ENCODE peak calls at places on chromosomes 2 and 18, in seven cellular contexts. One of them, this sample, is unnamed. For H3K4me1, the result is how much of the 10 kb centered on the place peaks cover.

GRCh38 chr2:169613876-169614275 is 29.7 kb downstream of the PPIG start:
- DNase-seq in tibial nerve: no peak
- DNase-seq in PC-3: no peak
- DNase-seq in upper lobe of left lung: no peak
- DNase-seq in ovary: no peak
- DNase-seq in psoas muscle: no peak
- DNase-seq in SK-N-SH: no peak
- DNase-seq in this sample: no peak

GRCh38 chr2:72153026-72153791 is 5.5 kb upstream of the CYP26B1 start:
- DNase-seq in tibial nerve: peak
- DNase-seq in upper lobe of left lung: no peak
- DNase-seq in ovary: no peak
- DNase-seq in psoas muscle: no peak
- DNase-seq in PC-3: no peak
- DNase-seq in SK-N-SH: peak
- DNase-seq in this sample: no peak

GRCh38 chr18:67597759-67598158 is 81.2 kb upstream of the DSEL start:
- DNase-seq in upper lobe of left lung: no peak
- DNase-seq in SK-N-SH: no peak
- DNase-seq in tibial nerve: no peak
- DNase-seq in psoas muscle: no peak
- DNase-seq in ovary: no peak
- DNase-seq in PC-3: peak
- DNase-seq in this sample: no peak

GRCh38 chr18:36157441-36157840 is 27.7 kb downstream of the ELP2 start:
- DNase-seq in upper lobe of left lung: no peak
- DNase-seq in PC-3: no peak
- DNase-seq in ovary: no peak
- DNase-seq in psoas muscle: no peak
- DNase-seq in tibial nerve: no peak
- DNase-seq in SK-N-SH: no peak
- DNase-seq in this sample: no peak

GRCh38 chr18:67876866-67877265 is 360.3 kb upstream of the DSEL start:
- DNase-seq in SK-N-SH: no peak
- DNase-seq in upper lobe of left lung: no peak
- DNase-seq in tibial nerve: no peak
- DNase-seq in psoas muscle: no peak
- DNase-seq in ovary: no peak
- DNase-seq in PC-3: no peak
- DNase-seq in this sample: no peak

GRCh38 chr2:229952256-229952835 is 30.0 kb downstream of the FBXO36 start:
- DNase-seq in PC-3: no peak
- DNase-seq in SK-N-SH: no peak
- DNase-seq in psoas muscle: no peak
- DNase-seq in upper lobe of left lung: no peak
- DNase-seq in tibial nerve: no peak
- DNase-seq in ovary: no peak
- DNase-seq in this sample: no peak

GRCh38 chr18:9965711-9966624 is 52.2 kb downstream of the VAPA start:
- DNase-seq in upper lobe of left lung: no peak
- DNase-seq in psoas muscle: no peak
- DNase-seq in SK-N-SH: no peak
- DNase-seq in tibial nerve: no peak
- DNase-seq in ovary: no peak
- DNase-seq in PC-3: no peak
- DNase-seq in this sample: no peak

GRCh38 chr2:102294802-102295489 is 16.4 kb upstream of the IL1RL1 start:
- DNase-seq in ovary: no peak
- DNase-seq in SK-N-SH: no peak
- DNase-seq in tibial nerve: no peak
- DNase-seq in PC-3: peak
- DNase-seq in psoas muscle: no peak
- DNase-seq in upper lobe of left lung: no peak
- DNase-seq in this sample: no peak

GRCh38 chr2:127810637-127811396 is at the start of gene WDR33:
- DNase-seq in tibial nerve: peak
- DNase-seq in psoas muscle: peak
- DNase-seq in PC-3: peak
- DNase-seq in SK-N-SH: peak
- DNase-seq in upper lobe of left lung: peak
- DNase-seq in ovary: peak
- DNase-seq in this sample: peak

GRCh38 chr2:235560345-235560744 is 66.5 kb downstream of the AGAP1 start:
- DNase-seq in tibial nerve: no peak
- DNase-seq in psoas muscle: no peak
- DNase-seq in ovary: no peak
- DNase-seq in PC-3: no peak
- DNase-seq in SK-N-SH: no peak
- DNase-seq in upper lobe of left lung: no peak
- DNase-seq in this sample: no peak

GRCh38 chr2:239913632-239914417 is 111.3 kb downstream of the NDUFA10 start:
- DNase-seq in SK-N-SH: no peak
- DNase-seq in psoas muscle: no peak
- DNase-seq in upper lobe of left lung: no peak
- DNase-seq in tibial nerve: no peak
- DNase-seq in ovary: no peak
- DNase-seq in PC-3: no peak
- DNase-seq in this sample: no peak

GRCh38 chr2:48148841-48149240 is 242.5 kb upstream of the FBXO11 start:
- DNase-seq in tibial nerve: no peak
- DNase-seq in SK-N-SH: peak
- DNase-seq in psoas muscle: no peak
- DNase-seq in PC-3: no peak
- DNase-seq in ovary: no peak
- DNase-seq in upper lobe of left lung: no peak
- DNase-seq in this sample: no peak

GRCh38 chr18:61993831-61994230 is 101.0 kb upstream of the RNF152 start:
- DNase-seq in upper lobe of left lung: no peak
- DNase-seq in ovary: no peak
- DNase-seq in SK-N-SH: no peak
- DNase-seq in psoas muscle: no peak
- DNase-seq in PC-3: no peak
- DNase-seq in tibial nerve: no peak
- DNase-seq in this sample: no peak

GRCh38 chr18:49725809-49726514 is 87.4 kb downstream of the ACAA2 start:
- DNase-seq in tibial nerve: peak
- DNase-seq in SK-N-SH: peak
- DNase-seq in PC-3: peak
- DNase-seq in ovary: peak
- DNase-seq in psoas muscle: peak
- DNase-seq in upper lobe of left lung: peak
- DNase-seq in this sample: peak

GRCh38 chr18:12597775-12598174 is 60.1 kb downstream of the SPIRE1 start:
- DNase-seq in upper lobe of left lung: no peak
- DNase-seq in PC-3: peak
- DNase-seq in psoas muscle: peak
- DNase-seq in ovary: no peak
- DNase-seq in tibial nerve: no peak
- DNase-seq in SK-N-SH: no peak
- DNase-seq in this sample: peak

GRCh38 chr18:36297419-36298112 is at the start of gene FHOD3:
- DNase-seq in tibial nerve: peak
- DNase-seq in psoas muscle: peak
- DNase-seq in upper lobe of left lung: peak
- DNase-seq in SK-N-SH: peak
- DNase-seq in PC-3: peak
- DNase-seq in ovary: peak
- DNase-seq in this sample: peak

GRCh38 chr2:56741601-56742102 is 557.9 kb downstream of the CCDC85A start:
- DNase-seq in ovary: peak
- DNase-seq in SK-N-SH: peak
- DNase-seq in tibial nerve: no peak
- DNase-seq in psoas muscle: no peak
- DNase-seq in upper lobe of left lung: no peak
- DNase-seq in PC-3: peak
- DNase-seq in this sample: peak

GRCh38 chr2:88826399-88826798 is 134.9 kb downstream of the RPIA start:
- DNase-seq in upper lobe of left lung: no peak
- DNase-seq in tibial nerve: no peak
- DNase-seq in PC-3: no peak
- DNase-seq in SK-N-SH: no peak
- DNase-seq in psoas muscle: no peak
- DNase-seq in ovary: no peak
- DNase-seq in this sample: no peak

GRCh38 chr2:14803994-14804393 is 171.5 kb downstream of the LRATD1 start:
- DNase-seq in upper lobe of left lung: no peak
- DNase-seq in SK-N-SH: no peak
- DNase-seq in ovary: no peak
- DNase-seq in tibial nerve: no peak
- DNase-seq in psoas muscle: no peak
- DNase-seq in PC-3: no peak
- DNase-seq in this sample: no peak

GRCh38 chr18:32911660-32912284 is 138.9 kb upstream of the KLHL14 start:
- DNase-seq in upper lobe of left lung: no peak
- DNase-seq in SK-N-SH: no peak
- DNase-seq in PC-3: peak
- DNase-seq in tibial nerve: no peak
- DNase-seq in ovary: no peak
- DNase-seq in psoas muscle: no peak
- DNase-seq in this sample: no peak

GRCh38 chr18:32074206-32074605 is 17.5 kb upstream of the RNF138 start:
- DNase-seq in SK-N-SH: no peak
- DNase-seq in upper lobe of left lung: no peak
- DNase-seq in PC-3: no peak
- DNase-seq in psoas muscle: no peak
- DNase-seq in ovary: no peak
- DNase-seq in tibial nerve: no peak
- DNase-seq in this sample: no peak

GRCh38 chr2:18422416-18423165 is 137.9 kb downstream of the RDH14 start:
- DNase-seq in ovary: no peak
- DNase-seq in psoas muscle: no peak
- DNase-seq in upper lobe of left lung: no peak
- DNase-seq in tibial nerve: no peak
- DNase-seq in PC-3: no peak
- DNase-seq in SK-N-SH: no peak
- DNase-seq in this sample: no peak

GRCh38 chr2:126317797-126318431 is 338.0 kb upstream of the GYPC start:
- DNase-seq in psoas muscle: no peak
- DNase-seq in SK-N-SH: no peak
- DNase-seq in ovary: no peak
- DNase-seq in PC-3: no peak
- DNase-seq in upper lobe of left lung: no peak
- DNase-seq in tibial nerve: no peak
- DNase-seq in this sample: no peak

GRCh38 chr2:1708476-1709334 is 35.6 kb downstream of the PXDN start:
- DNase-seq in PC-3: peak
- DNase-seq in tibial nerve: no peak
- DNase-seq in upper lobe of left lung: no peak
- DNase-seq in SK-N-SH: peak
- DNase-seq in ovary: no peak
- DNase-seq in psoas muscle: no peak
- DNase-seq in this sample: peak
- H3K27ac ChIP-seq in PC-3: peak
- H3K27ac ChIP-seq in tibial nerve: peak
- H3K27ac ChIP-seq in upper lobe of left lung: peak
- H3K27ac ChIP-seq in SK-N-SH: peak
- H3K27ac ChIP-seq in ovary: no peak
- H3K27ac ChIP-seq in psoas muscle: peak
- H3K27ac ChIP-seq in this sample: peak

GRCh38 chr2:119158563-119159347 is at the start of gene C1QL2:
- DNase-seq in SK-N-SH: peak
- DNase-seq in ovary: no peak
- DNase-seq in psoas muscle: no peak
- DNase-seq in PC-3: no peak
- DNase-seq in tibial nerve: no peak
- DNase-seq in upper lobe of left lung: peak
- DNase-seq in this sample: no peak

GRCh38 chr2:119155633-119156032 is 2.9 kb downstream of the C1QL2 start:
- DNase-seq in ovary: no peak
- DNase-seq in psoas muscle: no peak
- DNase-seq in upper lobe of left lung: no peak
- DNase-seq in SK-N-SH: no peak
- DNase-seq in PC-3: no peak
- DNase-seq in tibial nerve: no peak
- DNase-seq in this sample: no peak

GRCh38 chr2:119156105-119156890 is 2.3 kb downstream of the C1QL2 start:
- DNase-seq in psoas muscle: no peak
- DNase-seq in ovary: no peak
- DNase-seq in upper lobe of left lung: peak
- DNase-seq in tibial nerve: no peak
- DNase-seq in PC-3: no peak
- DNase-seq in SK-N-SH: peak
- DNase-seq in this sample: no peak

GRCh38 chr2:119157850-119158511 is 570 bp downstream of the C1QL2 start:
- DNase-seq in upper lobe of left lung: peak
- DNase-seq in ovary: no peak
- DNase-seq in SK-N-SH: no peak
- DNase-seq in tibial nerve: no peak
- DNase-seq in PC-3: no peak
- DNase-seq in psoas muscle: no peak
- DNase-seq in this sample: no peak

GRCh38 chr2:119156891-119157773 is 1.4 kb downstream of the C1QL2 start:
- DNase-seq in psoas muscle: no peak
- DNase-seq in ovary: no peak
- DNase-seq in upper lobe of left lung: peak
- DNase-seq in tibial nerve: no peak
- DNase-seq in SK-N-SH: no peak
- DNase-seq in PC-3: no peak
- DNase-seq in this sample: no peak
- H3K4me1 ChIP-seq in psoas muscle: under half
- H3K4me1 ChIP-seq in ovary: under half
- H3K4me1 ChIP-seq in upper lobe of left lung: under half
- H3K4me1 ChIP-seq in tibial nerve: under half
- H3K4me1 ChIP-seq in SK-N-SH: under half
- H3K4me1 ChIP-seq in PC-3: under half
- H3K4me1 ChIP-seq in this sample: under half

GRCh38 chr18:50977037-50977760 is 9.4 kb downstream of the ELAC1 start:
- DNase-seq in psoas muscle: no peak
- DNase-seq in tibial nerve: no peak
- DNase-seq in ovary: no peak
- DNase-seq in PC-3: no peak
- DNase-seq in upper lobe of left lung: no peak
- DNase-seq in SK-N-SH: no peak
- DNase-seq in this sample: no peak
- H3K4me3 ChIP-seq in psoas muscle: no peak
- H3K4me3 ChIP-seq in tibial nerve: no peak
- H3K4me3 ChIP-seq in ovary: no peak
- H3K4me3 ChIP-seq in PC-3: no peak
- H3K4me3 ChIP-seq in upper lobe of left lung: no peak
- H3K4me3 ChIP-seq in SK-N-SH: no peak
- H3K4me3 ChIP-seq in this sample: no peak

DNA sequence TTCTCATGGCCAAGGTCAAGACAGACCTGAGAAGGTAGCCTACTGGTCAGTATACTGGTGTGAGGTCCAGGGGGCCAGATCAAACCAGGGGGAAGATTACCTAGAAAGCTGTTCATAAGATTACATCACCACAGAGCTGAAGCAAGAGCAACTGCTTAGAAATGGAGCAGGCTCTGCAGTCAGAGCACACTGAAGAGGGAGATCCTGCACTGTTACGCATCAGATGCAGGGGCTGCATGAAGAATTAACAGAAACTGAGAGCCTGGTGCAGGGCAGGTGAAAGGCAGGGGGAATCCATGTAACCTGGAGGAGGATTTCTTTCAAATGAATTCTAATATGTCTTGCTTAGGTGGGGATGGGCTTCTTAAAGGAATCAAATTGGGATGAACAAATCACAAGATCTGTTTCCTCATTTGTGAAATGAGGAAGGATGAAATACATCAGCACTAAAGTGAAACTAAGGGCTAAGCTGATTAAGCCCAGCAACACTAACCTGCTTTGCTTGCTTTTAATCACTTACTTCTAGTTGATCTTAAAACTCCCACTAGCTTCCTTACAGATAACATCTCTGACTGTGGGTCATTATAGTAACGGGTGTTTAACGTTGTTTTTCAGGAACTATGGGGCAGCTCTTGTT is 74.3 kb upstream of the ADAM23 start:
- DNase-seq in upper lobe of left lung: no peak
- DNase-seq in PC-3: no peak
- DNase-seq in SK-N-SH: no peak
- DNase-seq in tibial nerve: no peak
- DNase-seq in psoas muscle: no peak
- DNase-seq in ovary: no peak
- DNase-seq in this sample: no peak
- H3K27ac ChIP-seq in upper lobe of left lung: no peak
- H3K27ac ChIP-seq in PC-3: no peak
- H3K27ac ChIP-seq in SK-N-SH: no peak
- H3K27ac ChIP-seq in tibial nerve: no peak
- H3K27ac ChIP-seq in psoas muscle: peak
- H3K27ac ChIP-seq in ovary: no peak
- H3K27ac ChIP-seq in this sample: no peak